ENCODE peak calls at places on chromosomes 12 and 14, in seven cellular contexts. L, I, B, Y, A, V and W are unnamed samples.

GRCh38 chr14:59098377-59098776 is 90.1 kb upstream of the DAAM1 start:
- DNase-seq in L (peak), I (no peak), B (peak), Y (no peak), A (no peak), V (peak), W (no peak)

GRCh38 chr12:18224745-18225144 is 36.6 kb upstream of the PIK3C2G start:
- DNase-seq in L (peak), I (peak), B (peak), Y (peak), A (no peak), V (no peak), W (peak)

GRCh38 chr12:80837342-80837978 is 100.3 kb downstream of the LIN7A start:
- DNase-seq in L (peak), I (peak), B (peak), Y (peak), A (peak), V (peak), W (peak)

GRCh38 chr14:54730156-54730961 is 163.4 kb downstream of the SAMD4A start:
- DNase-seq in L (peak), I (no peak), B (peak), Y (no peak), A (no peak), V (no peak), W (no peak)

GRCh38 chr14:65226824-65227604 is 124.7 kb upstream of the MAX start:
- DNase-seq in L (peak), I (no peak), B (peak), Y (no peak), A (no peak), V (peak), W (peak)

GRCh38 chr12:125092108-125092871 is 27.1 kb downstream of the AACS start:
- DNase-seq in L (no peak), I (no peak), B (no peak), Y (no peak), A (no peak), V (no peak), W (no peak)

GRCh38 chr12:10392394-10392930 is 2.6 kb upstream of the KLRK1 start:
- DNase-seq in L (peak), I (no peak), B (peak), Y (no peak), A (no peak), V (no peak), W (no peak)

GRCh38 chr14:69582207-69582606 is 7.5 kb upstream of the CCDC177 start:
- DNase-seq in L (peak), I (no peak), B (peak), Y (no peak), A (no peak), V (no peak), W (no peak)

GRCh38 chr14:21024668-21025373 is at the start of gene NDRG2:
- DNase-seq in L (no peak), I (peak), B (peak), Y (no peak), A (peak), V (no peak), W (peak)

GRCh38 chr12:95805864-95806669 is 15.5 kb upstream of the NTN4 start:
- DNase-seq in L (peak), I (no peak), B (peak), Y (no peak), A (no peak), V (peak), W (peak)

GRCh38 chr12:42766754-42767153 is 177.2 kb upstream of the PRICKLE1 start:
- DNase-seq in L (no peak), I (no peak), B (no peak), Y (no peak), A (no peak), V (no peak), W (no peak)

GRCh38 chr12:30794591-30795409 is 40.0 kb upstream of the CAPRIN2 start:
- DNase-seq in L (peak), I (peak), B (peak), Y (peak), A (peak), V (no peak), W (peak)

GRCh38 chr12:87728936-87729593 is 300.1 kb downstream of the C12orf50 start:
- DNase-seq in L (peak), I (no peak), B (no peak), Y (no peak), A (no peak), V (no peak), W (no peak)

GRCh38 chr12:25458047-25458552 is 95.0 kb downstream of the LMNTD1 start:
- DNase-seq in L (peak), I (no peak), B (peak), Y (no peak), A (no peak), V (peak), W (no peak)

GRCh38 chr12:113980537-113981337 is 14.6 kb upstream of the RBM19 start:
- DNase-seq in L (peak), I (peak), B (peak), Y (peak), A (peak), V (peak), W (peak)

GRCh38 chr14:65079788-65080187 is 22.5 kb downstream of the MAX start:
- DNase-seq in L (no peak), I (no peak), B (no peak), Y (no peak), A (no peak), V (no peak), W (peak)

GRCh38 chr14:24398943-24399801 is at the start of gene NYNRIN:
- DNase-seq in L (peak), I (peak), B (peak), Y (no peak), A (peak), V (no peak), W (peak)

GRCh38 chr12:31896514-31897039 is 62.6 kb upstream of the RESF1 start:
- DNase-seq in L (peak), I (no peak), B (peak), Y (no peak), A (no peak), V (no peak), W (peak)

GRCh38 chr12:121933522-121934317 is 15.3 kb downstream of the CFAP251 start:
- DNase-seq in L (peak), I (no peak), B (peak), Y (peak), A (peak), V (no peak), W (peak)

GRCh38 chr12:49784756-49785409 is 43.3 kb downstream of the NCKAP5L start:
- DNase-seq in L (peak), I (no peak), B (peak), Y (no peak), A (no peak), V (no peak), W (no peak)

GRCh38 chr14:99246536-99247083 is 25.4 kb downstream of the BCL11B start:
- DNase-seq in L (no peak), I (no peak), B (no peak), Y (no peak), A (peak), V (no peak), W (peak)

GRCh38 chr12:40344312-40344711 is 119.5 kb downstream of the LRRK2 start:
- DNase-seq in L (no peak), I (no peak), B (no peak), Y (no peak), A (no peak), V (no peak), W (no peak)

GRCh38 chr14:91413547-91414474 is 3.8 kb downstream of the CCDC88C start:
- DNase-seq in L (no peak), I (no peak), B (no peak), Y (peak), A (peak), V (no peak), W (peak)

GRCh38 chr12:118122264-118122663 is 13.7 kb upstream of the PEBP1 start:
- DNase-seq in L (no peak), I (no peak), B (no peak), Y (no peak), A (no peak), V (no peak), W (no peak)

GRCh38 chr12:128040971-128041370 is 226.0 kb upstream of the TMEM132C start:
- DNase-seq in L (no peak), I (no peak), B (no peak), Y (no peak), A (no peak), V (no peak), W (no peak)

GRCh38 chr12:128047266-128048060 is 219.5 kb upstream of the TMEM132C start:
- DNase-seq in L (no peak), I (no peak), B (no peak), Y (no peak), A (no peak), V (no peak), W (no peak)

GRCh38 chr12:128043317-128043716 is 223.7 kb upstream of the TMEM132C start:
- DNase-seq in L (no peak), I (no peak), B (no peak), Y (no peak), A (no peak), V (no peak), W (no peak)

GRCh38 chr12:128042825-128043224 is 224.1 kb upstream of the TMEM132C start:
- DNase-seq in L (no peak), I (no peak), B (no peak), Y (no peak), A (no peak), V (no peak), W (no peak)
- H4K8ac ChIP-seq in L (no peak), I (no peak), B (no peak), Y (no peak), A (no peak), V (no peak), W (no peak)

DNA sequence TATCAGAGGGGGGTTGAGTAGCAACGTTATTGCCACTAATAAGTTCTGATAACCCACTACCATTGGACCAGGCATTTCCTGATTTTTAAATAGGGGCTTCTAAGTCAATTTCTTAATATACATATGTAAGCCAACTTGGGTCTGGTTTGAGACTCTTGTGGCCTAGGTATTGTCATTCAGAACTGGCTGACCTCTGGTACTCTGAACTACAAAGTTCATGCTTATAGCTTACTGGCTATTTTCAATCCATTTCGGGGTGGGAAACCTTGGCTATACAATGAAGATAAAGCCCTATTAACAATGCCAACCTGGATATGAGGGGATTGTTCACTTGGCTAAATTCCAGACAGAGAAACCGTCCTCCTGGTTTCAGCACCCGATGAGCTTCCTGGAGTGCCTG is 8.7 kb downstream of the DYNLL1 start:
- DNase-seq in L (no peak), I (no peak), B (no peak), Y (no peak), A (no peak), V (no peak), W (no peak)
- H3K4ac ChIP-seq in L (no peak), I (no peak), B (no peak), Y (no peak), A (no peak), V (no peak), W (no peak)

GRCh38 chr14:68401320-68401719 is 391.5 kb downstream of the ZFP36L1 start:
- DNase-seq in L (peak), I (no peak), B (no peak), Y (no peak), A (no peak), V (peak), W (peak)

GRCh38 chr14:68402525-68403101 is 390.3 kb downstream of the ZFP36L1 start:
- DNase-seq in L (no peak), I (no peak), B (no peak), Y (no peak), A (no peak), V (peak), W (no peak)

GRCh38 chr14:68403191-68403781 is 389.6 kb downstream of the ZFP36L1 start:
- DNase-seq in L (no peak), I (no peak), B (no peak), Y (no peak), A (no peak), V (peak), W (no peak)

GRCh38 chr14:68399971-68400370 is 392.9 kb downstream of the ZFP36L1 start:
- DNase-seq in L (no peak), I (no peak), B (no peak), Y (no peak), A (no peak), V (no peak), W (no peak)

GRCh38 chr14:68401855-68402254 is 391.0 kb downstream of the ZFP36L1 start:
- DNase-seq in L (no peak), I (no peak), B (peak), Y (no peak), A (no peak), V (no peak), W (no peak)
- H4K8ac ChIP-seq in L (no peak), I (no peak), B (no peak), Y (no peak), A (no peak), V (no peak), W (no peak)

DNA sequence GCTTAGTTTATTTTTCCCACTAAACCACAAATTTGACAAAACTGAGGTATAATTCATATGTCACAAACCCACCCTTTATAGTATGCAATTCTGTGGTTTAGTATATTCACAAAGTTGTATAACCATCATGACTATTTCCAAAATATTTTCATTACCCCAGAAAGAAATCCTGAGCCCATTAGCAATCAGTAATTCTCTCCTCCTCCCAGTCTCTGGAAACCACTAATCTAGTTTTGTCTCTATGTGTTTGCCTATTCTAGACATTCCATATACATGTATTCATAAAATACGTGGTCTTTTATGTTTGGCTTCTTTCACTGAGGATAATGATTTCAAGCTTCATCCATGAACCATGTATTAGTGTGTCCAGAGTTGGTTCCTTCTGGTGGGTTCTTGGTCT is 267.6 kb downstream of the AEBP2 start:
- DNase-seq in L (peak), I (no peak), B (no peak), Y (no peak), A (no peak), V (no peak), W (no peak)
- H3K4ac ChIP-seq in L (peak), I (no peak), B (no peak), Y (no peak), A (no peak), V (no peak), W (no peak)

DNA sequence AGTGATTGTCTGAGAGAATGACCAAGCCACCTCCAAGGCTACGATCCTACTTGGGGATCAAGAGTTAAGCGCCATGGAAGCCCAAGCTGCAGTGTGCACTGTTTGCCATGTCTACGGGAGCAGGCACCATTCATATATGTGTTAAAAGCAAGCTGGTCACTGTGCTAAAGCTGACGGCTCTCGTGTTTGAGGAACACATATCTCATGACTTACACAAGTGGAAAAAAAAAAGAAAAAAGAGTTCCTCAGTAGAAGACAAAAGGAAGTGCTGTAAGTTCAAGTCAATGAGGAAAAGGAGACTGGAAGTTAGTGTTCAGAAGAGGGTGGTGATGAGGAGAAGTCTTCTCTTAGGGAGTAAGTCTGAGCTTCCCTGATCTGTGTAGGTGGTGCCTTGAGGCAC is 4.9 kb upstream of the PTCSC3 start:
- DNase-seq in L (no peak), I (no peak), B (no peak), Y (no peak), A (no peak), V (no peak), W (no peak)
- H4K8ac ChIP-seq in L (no peak), I (no peak), B (no peak), Y (no peak), A (no peak), V (no peak), W (no peak)

DNA sequence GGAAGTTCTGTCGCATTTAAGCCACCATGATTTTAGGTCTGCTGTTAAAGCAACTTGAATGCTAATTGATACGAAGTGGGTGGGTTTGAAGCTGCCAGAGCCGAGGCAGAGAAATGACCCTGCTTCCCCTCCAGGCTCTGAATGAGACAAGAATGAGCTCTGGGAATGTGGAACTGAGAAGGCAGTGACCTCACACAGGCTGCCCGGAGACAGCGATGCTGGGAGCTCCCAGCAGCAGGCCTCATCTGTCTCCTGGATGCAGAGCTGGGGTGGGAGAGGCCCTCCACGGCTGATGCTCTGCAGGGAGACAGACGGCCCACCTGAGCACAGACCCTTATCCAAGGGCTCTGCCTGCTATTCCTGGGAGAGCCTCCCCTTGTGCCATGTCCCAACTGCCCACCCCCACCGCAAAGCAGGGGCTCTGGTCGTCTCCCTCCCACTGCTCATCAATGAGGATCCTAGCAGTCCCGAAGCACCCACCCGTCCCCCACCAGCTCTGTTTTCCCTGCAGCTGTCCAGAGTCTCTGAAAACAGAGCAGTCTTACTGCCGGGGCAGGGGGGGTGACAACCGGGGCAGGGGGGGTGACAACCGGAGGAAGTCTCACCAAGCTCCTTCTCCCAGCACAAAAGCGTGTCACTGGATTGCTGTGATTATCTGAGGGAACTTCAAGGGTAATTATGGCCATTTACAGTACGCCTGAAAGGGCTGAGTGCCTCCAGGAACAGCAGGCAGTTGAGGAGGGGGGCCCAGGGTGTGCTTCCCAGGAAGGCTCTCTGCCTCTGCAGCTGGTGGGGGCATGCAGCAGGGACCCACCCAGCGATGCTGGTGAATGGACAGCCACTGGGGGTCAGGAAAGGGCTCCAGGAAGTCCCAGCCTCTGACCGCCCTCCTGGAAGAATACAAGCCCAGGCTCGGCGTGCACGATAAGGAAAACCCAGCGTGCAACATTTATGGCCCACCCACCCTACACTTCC is 67.8 kb downstream of the CHGA start:
- DNase-seq in L (no peak), I (peak), B (no peak), Y (no peak), A (no peak), V (no peak), W (peak)
- H3K4ac ChIP-seq in L (no peak), I (no peak), B (no peak), Y (no peak), A (no peak), V (no peak), W (no peak)

GRCh38 chr12:51836833-51837184 is 11.7 kb downstream of the FIGNL2 start:
- DNase-seq in L (no peak), I (no peak), B (no peak), Y (no peak), A (no peak), V (no peak), W (no peak)
- H4K8ac ChIP-seq in L (no peak), I (no peak), B (no peak), Y (no peak), A (no peak), V (no peak), W (no peak)

GRCh38 chr14:74905595-74906142 is 17.4 kb downstream of the RPS6KL1 start:
- DNase-seq in L (peak), I (peak), B (peak), Y (no peak), A (peak), V (peak), W (peak)

GRCh38 chr14:74909501-74909900 is 13.6 kb downstream of the RPS6KL1 start:
- DNase-seq in L (no peak), I (no peak), B (no peak), Y (no peak), A (no peak), V (no peak), W (no peak)

GRCh38 chr14:74908861-74909341 is 14.2 kb downstream of the RPS6KL1 start:
- DNase-seq in L (no peak), I (no peak), B (no peak), Y (no peak), A (no peak), V (no peak), W (no peak)

GRCh38 chr14:74906923-74907620 is 16.0 kb downstream of the RPS6KL1 start:
- DNase-seq in L (no peak), I (no peak), B (no peak), Y (no peak), A (no peak), V (no peak), W (no peak)

DNA sequence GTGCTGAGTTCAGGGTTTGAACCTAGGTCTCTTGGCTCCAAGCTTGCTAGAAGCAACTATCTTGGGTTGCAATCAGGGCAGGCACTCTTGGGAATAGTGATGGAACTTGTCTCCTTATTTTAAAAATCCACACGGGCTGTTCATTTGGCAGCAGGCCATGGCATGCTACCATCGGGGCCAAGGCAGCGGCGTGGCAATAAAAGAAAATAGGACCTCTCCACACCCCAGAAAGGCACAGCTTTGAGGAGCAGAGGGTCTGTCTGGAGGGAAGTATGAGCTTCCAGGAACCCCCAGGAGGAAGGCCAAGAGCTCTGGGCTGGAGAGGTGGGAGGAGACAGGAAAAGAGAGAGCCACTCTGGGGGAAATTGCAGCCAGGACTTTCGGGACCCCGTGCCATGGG is 15.3 kb downstream of the RPS6KL1 start:
- DNase-seq in L (no peak), I (no peak), B (no peak), Y (no peak), A (no peak), V (no peak), W (no peak)
- H3K4ac ChIP-seq in L (no peak), I (no peak), B (no peak), Y (no peak), A (no peak), V (no peak), W (no peak)